ENCODE peak calls at places on chromosomes 2 and 18, in seven cellular contexts. Y, F, U, R, D, J and Q are unnamed samples.

GRCh38 chr2:80304522-80304878 is at the start of gene LRRTM1:
- DNase-seq in R (peak), Y (no peak), U (peak), F (no peak), J (no peak), D (peak), Q (no peak)

GRCh38 chr2:165633431-165633830 is 160.6 kb downstream of the GALNT3 start:
- DNase-seq in J (no peak), D (peak), Y (no peak), U (no peak), F (no peak), R (no peak), Q (peak)

GRCh38 chr18:49913221-49913620 is 99.9 kb upstream of the ACAA2 start:
- DNase-seq in F (no peak), D (no peak), Y (no peak), J (no peak), R (no peak), U (no peak), Q (no peak)

GRCh38 chr18:62883937-62884735 is 168.8 kb downstream of the PHLPP1 start:
- DNase-seq in F (no peak), Y (no peak), J (no peak), R (no peak), U (no peak), D (peak), Q (no peak)

GRCh38 chr2:143171817-143172216 is 42.6 kb downstream of the ARHGAP15 start:
- DNase-seq in U (no peak), F (no peak), Y (no peak), D (peak), R (no peak), J (no peak), Q (peak)

GRCh38 chr2:240819404-240820013 is 510 bp downstream of the KIF1A start:
- DNase-seq in Y (no peak), F (no peak), D (peak), R (peak), J (no peak), U (no peak), Q (no peak)

GRCh38 chr2:169080250-169081035 is 11.1 kb downstream of the DHRS9 start:
- DNase-seq in U (no peak), J (peak), Y (no peak), D (no peak), F (no peak), R (no peak), Q (no peak)

GRCh38 chr2:101697124-101697793 is at the start of gene MAP4K4:
- DNase-seq in F (peak), Y (peak), R (peak), D (peak), J (peak), U (peak), Q (peak)

GRCh38 chr18:49745051-49746014 is 68.0 kb downstream of the ACAA2 start:
- DNase-seq in F (no peak), J (no peak), R (no peak), U (no peak), Y (no peak), D (no peak), Q (no peak)

GRCh38 chr2:158725496-158725895 is 69.6 kb upstream of the DAPL1 start:
- DNase-seq in D (peak), J (no peak), F (no peak), Y (no peak), U (no peak), R (no peak), Q (peak)

GRCh38 chr2:158723311-158723838 is 71.7 kb upstream of the DAPL1 start:
- DNase-seq in Y (no peak), J (no peak), R (no peak), F (no peak), D (no peak), U (no peak), Q (no peak)

GRCh38 chr2:158724803-158725271 is 70.3 kb upstream of the DAPL1 start:
- DNase-seq in D (no peak), R (no peak), J (no peak), U (no peak), F (no peak), Y (no peak), Q (no peak)

GRCh38 chr2:158722266-158723105 is 72.6 kb upstream of the DAPL1 start:
- DNase-seq in F (no peak), Y (no peak), R (no peak), J (no peak), D (no peak), U (no peak), Q (no peak)

GRCh38 chr2:158723921-158724802 is 71.0 kb upstream of the DAPL1 start:
- DNase-seq in J (no peak), Y (no peak), F (no peak), R (no peak), U (peak), D (peak), Q (no peak)
- TF ChIP-seq CTCF in J (peak), Y (peak), F (no peak), R (peak), U (peak), D (peak), Q (peak)

DNA sequence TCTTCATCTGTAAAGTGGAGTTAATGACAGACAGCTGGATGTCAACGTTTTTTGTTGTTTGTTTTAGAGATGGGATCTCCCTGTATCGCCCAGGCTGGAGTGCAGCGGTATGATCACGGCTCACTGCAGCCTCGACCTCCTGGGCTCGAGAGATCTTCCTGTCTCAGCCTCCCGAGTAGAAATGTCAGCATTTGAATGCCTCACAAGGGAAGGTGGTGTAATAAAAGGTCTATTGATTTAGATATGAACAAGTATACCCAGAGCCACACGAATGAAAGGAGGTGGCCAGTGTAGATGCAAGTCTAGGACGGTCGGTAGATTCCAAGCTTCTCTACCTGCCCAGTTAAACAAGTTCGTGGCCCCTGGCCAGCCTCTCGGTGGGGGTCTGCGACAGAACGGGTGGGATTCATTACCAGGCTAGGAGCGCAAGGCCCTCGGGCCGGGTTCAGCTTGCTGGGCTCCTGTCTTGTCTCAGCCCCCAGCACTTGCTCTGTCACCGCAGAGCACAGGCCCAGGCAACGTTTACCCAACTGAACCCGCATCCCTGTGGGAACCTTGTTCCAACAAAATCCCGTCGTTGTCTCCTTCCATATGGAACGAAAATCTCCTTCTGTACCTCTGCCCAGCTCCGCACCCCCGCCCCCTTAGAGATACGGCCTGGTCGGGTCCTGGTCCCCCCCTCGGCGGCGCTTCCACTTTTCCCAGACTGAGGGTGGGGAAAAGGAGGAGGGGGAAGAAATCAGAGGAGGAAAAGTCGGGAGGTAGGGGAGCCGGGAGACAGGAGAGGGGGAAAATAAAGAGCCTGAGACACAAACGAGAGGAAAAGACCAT is 2.0 kb upstream of the EMX1 start:
- DNase-seq in J (no peak), U (no peak), Y (no peak), D (peak), F (no peak), R (no peak), Q (no peak)
- H3K4me3 ChIP-seq in J (peak), U (no peak), Y (no peak), D (peak), F (peak), R (no peak), Q (no peak)

GRCh38 chr2:233381013-233381995 is 27.0 kb downstream of the DGKD start:
- DNase-seq in D (no peak), R (no peak), U (no peak), Y (no peak), J (peak), F (no peak), Q (no peak)

GRCh38 chr2:233384811-233385488 is 30.7 kb downstream of the DGKD start:
- DNase-seq in R (no peak), J (peak), U (no peak), Y (no peak), F (no peak), D (no peak), Q (no peak)

GRCh38 chr2:233385489-233386044 is 31.3 kb downstream of the DGKD start:
- DNase-seq in U (no peak), J (peak), R (no peak), Y (no peak), F (no peak), D (no peak), Q (peak)

GRCh38 chr2:233386382-233387041 is 32.2 kb downstream of the DGKD start:
- DNase-seq in U (no peak), F (no peak), R (no peak), J (peak), D (no peak), Y (no peak), Q (peak)

GRCh38 chr2:233384017-233384416 is 29.7 kb downstream of the DGKD start:
- DNase-seq in F (no peak), U (peak), D (peak), R (peak), Y (no peak), J (peak), Q (no peak)
- TF ChIP-seq CTCF in F (no peak), U (peak), D (no peak), R (peak), Y (peak), J (peak), Q (peak)

GRCh38 chr18:21117385-21118135 is 5.9 kb upstream of the ROCK1 start:
- DNase-seq in Y (peak), F (no peak), R (no peak), J (no peak), D (peak), U (no peak), Q (peak)
- H3K4me3 ChIP-seq in Y (no peak), F (no peak), R (no peak), J (no peak), D (peak), U (no peak), Q (no peak)

GRCh38 chr18:76307293-76307690 is 187.8 kb downstream of the ZNF516 start:
- DNase-seq in R (no peak), F (no peak), D (no peak), Y (no peak), U (no peak), J (peak), Q (no peak)

GRCh38 chr18:76306685-76307292 is 188.3 kb downstream of the ZNF516 start:
- DNase-seq in U (peak), J (peak), R (no peak), Y (no peak), F (no peak), D (peak), Q (no peak)
- TF ChIP-seq CTCF in U (peak), J (peak), R (peak), Y (no peak), F (no peak), D (peak), Q (no peak)

GRCh38 chr2:159614534-159615186 is 1.7 kb downstream of the BAZ2B start:
- DNase-seq in R (no peak), D (no peak), Y (no peak), F (no peak), J (no peak), U (no peak), Q (no peak)

GRCh38 chr2:159615936-159616733 is at the start of gene BAZ2B:
- DNase-seq in Y (peak), F (no peak), D (peak), J (peak), U (peak), R (peak), Q (peak)

GRCh38 chr2:159617651-159618050 is 1.3 kb upstream of the BAZ2B start:
- DNase-seq in U (no peak), F (no peak), Y (no peak), R (peak), J (no peak), D (peak), Q (peak)

GRCh38 chr2:159615187-159615935 is 987 bp downstream of the BAZ2B start:
- DNase-seq in U (peak), J (peak), Y (peak), R (peak), F (peak), D (peak), Q (peak)

GRCh38 chr2:159617080-159617479 is 732 bp upstream of the BAZ2B start:
- DNase-seq in Y (no peak), F (no peak), J (no peak), D (peak), R (no peak), U (no peak), Q (no peak)
- H3K4me3 ChIP-seq in Y (peak), F (peak), J (no peak), D (peak), R (peak), U (no peak), Q (peak)

GRCh38 chr2:46989491-46990230 is 74.1 kb upstream of the MCFD2 start:
- DNase-seq in F (no peak), D (peak), J (no peak), R (no peak), U (no peak), Y (no peak), Q (no peak)
- TF ChIP-seq CTCF in F (no peak), D (no peak), J (no peak), R (peak), U (no peak), Y (no peak), Q (no peak)

DNA sequence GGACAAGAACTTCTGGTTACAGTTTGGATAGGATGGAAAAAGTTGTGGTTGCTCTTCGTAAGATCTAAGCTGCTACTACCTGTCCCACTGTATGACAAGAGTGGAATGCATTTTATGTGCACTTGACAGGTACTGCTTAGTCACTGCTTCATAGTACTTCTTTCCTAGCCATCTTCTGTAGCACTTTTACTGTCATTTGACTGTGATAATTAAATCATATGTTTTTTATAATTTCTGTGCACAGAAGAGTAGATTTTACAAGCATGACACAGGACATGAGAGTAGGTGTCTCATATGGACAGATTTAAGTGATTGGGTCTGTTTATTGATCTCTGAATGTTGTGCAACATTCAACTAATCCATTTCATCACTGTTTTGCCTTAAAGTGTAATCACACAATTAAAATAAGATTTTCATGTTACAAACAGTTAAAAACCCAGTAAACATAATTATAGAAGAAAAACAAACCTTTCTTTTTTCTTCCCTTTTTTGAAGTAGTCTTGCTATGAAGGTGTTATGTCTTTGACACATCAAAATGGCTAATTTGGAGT is 2.9 kb downstream of the SPATS2L start:
- DNase-seq in U (no peak), J (no peak), R (no peak), F (no peak), D (no peak), Y (no peak), Q (no peak)
- H3K4me3 ChIP-seq in U (no peak), J (no peak), R (peak), F (no peak), D (peak), Y (peak), Q (peak)